ENCODE peak calls at places on chromosomes 5 and 9, in seven cellular contexts. E is naive thymus-derived CD8-positive, alpha-beta T cell; W is effector CD4-positive, alpha-beta T cell; U is T-helper 17 cell; K is lower leg skin; H is AML-193; P is NCI-H748 treated with DMSO at 0.1 percent for 48 hours. G is an unnamed sample.

GRCh38 chr5:141753971-141754713 is 72.1 kb upstream of the ARAP3 start:
- DNase-seq in P (no peak), K (no peak), E (peak; percentile 28), W (no peak), H (peak; percentile 4), U (no peak), G (no peak)

GRCh38 chr5:53425598-53426516 is 54.6 kb upstream of the FST start:
- DNase-seq in U (no peak), P (peak; percentile 44), H (peak; percentile 30), W (no peak), E (peak; percentile 16), K (no peak), G (peak; percentile 66)

GRCh38 chr5:136249678-136250266 is 56.8 kb upstream of the SMIM32 start:
- DNase-seq in P (peak; percentile 32), U (no peak), E (no peak), H (peak; percentile 11), W (no peak), K (no peak), G (peak; percentile 57)

GRCh38 chr9:14887149-14887548 is 23.1 kb downstream of the FREM1 start:
- DNase-seq in P (no peak), W (no peak), U (no peak), K (no peak), E (no peak), H (no peak), G (no peak)

GRCh38 chr9:136853596-136854112 is 1.5 kb downstream of the MAMDC4 start:
- DNase-seq in K (no peak), W (no peak), E (no peak), U (peak; percentile 4), P (no peak), H (no peak), G (no peak)

GRCh38 chr9:120532475-120532874 is 47.5 kb downstream of the CDK5RAP2 start:
- DNase-seq in U (no peak), H (no peak), E (no peak), K (peak; percentile 94), P (no peak), W (no peak), G (no peak)

GRCh38 chr5:64229163-64229774 is 63.6 kb downstream of the RNF180 start:
- DNase-seq in W (no peak), U (no peak), P (peak; percentile 30), K (no peak), E (peak; percentile 10), H (peak; percentile 44), G (peak; percentile 23)

GRCh38 chr5:158755221-158755620 is 344.5 kb downstream of the EBF1 start:
- DNase-seq in U (no peak), P (no peak), W (no peak), K (no peak), E (no peak), H (no peak), G (no peak)

GRCh38 chr9:14888272-14888671 is 22.0 kb downstream of the FREM1 start:
- DNase-seq in H (no peak), E (no peak), P (no peak), K (no peak), W (no peak), U (no peak), G (no peak)

GRCh38 chr5:2184563-2185540 is 302.1 kb upstream of the IRX4 start:
- DNase-seq in K (peak; percentile 72), W (no peak), P (no peak), E (no peak), H (no peak), U (no peak), G (no peak)

GRCh38 chr5:148060309-148060708 is 3.5 kb upstream of the SPINK5 start:
- DNase-seq in P (no peak), K (no peak), H (no peak), U (no peak), W (no peak), E (no peak), G (no peak)

GRCh38 chr9:9142001-9142400 is 1342.4 kb upstream of the DMAC1 start:
- DNase-seq in W (no peak), K (no peak), H (no peak), P (peak; percentile 73), E (no peak), U (no peak), G (peak; percentile 97)

GRCh38 chr5:58135571-58136335 is 324.1 kb downstream of the PLK2 start:
- DNase-seq in K (no peak), E (no peak), W (no peak), U (no peak), H (no peak), P (no peak), G (no peak)

GRCh38 chr9:123283455-123283854 is 15.1 kb upstream of the STRBP start:
- DNase-seq in U (no peak), K (peak; percentile 43), H (no peak), W (no peak), P (no peak), E (no peak), G (no peak)

GRCh38 chr9:98021306-98022040 is 35.1 kb upstream of the NANS start:
- DNase-seq in W (no peak), K (peak; percentile 75), E (no peak), H (no peak), U (no peak), P (no peak), G (no peak)

GRCh38 chr5:82521431-82522051 is 243.4 kb upstream of the RPS23 start:
- DNase-seq in U (no peak), E (no peak), K (no peak), P (no peak), W (no peak), H (no peak), G (no peak)

GRCh38 chr5:23461576-23461975 is 45.8 kb upstream of the PRDM9 start:
- DNase-seq in K (no peak), P (no peak), W (no peak), H (no peak), E (no peak), U (no peak), G (no peak)

GRCh38 chr5:15515229-15515628 is 15.2 kb downstream of the FBXL7 start:
- DNase-seq in U (no peak), E (no peak), W (no peak), H (no peak), K (no peak), P (no peak), G (no peak)

GRCh38 chr9:109907400-109907799 is 127.4 kb downstream of the PALM2AKAP2 start:
- DNase-seq in P (no peak), E (no peak), K (no peak), H (no peak), W (no peak), U (no peak), G (peak; percentile 33)

GRCh38 chr9:122844137-122844536 is 15.7 kb upstream of the PDCL start:
- DNase-seq in K (no peak), H (no peak), W (no peak), U (no peak), P (no peak), E (no peak), G (no peak)

GRCh38 chr5:74516217-74516636 is 124.3 kb downstream of the ENC1 start:
- DNase-seq in W (no peak), E (no peak), H (no peak), P (no peak), U (no peak), K (no peak), G (peak; percentile 40)

GRCh38 chr5:111563041-111563822 is 50.9 kb upstream of the STARD4 start:
- DNase-seq in W (no peak), H (no peak), U (no peak), P (no peak), K (no peak), E (no peak), G (no peak)

GRCh38 chr9:5767968-5768932 is 64.7 kb downstream of the ERMP1 start:
- DNase-seq in H (no peak), W (no peak), K (no peak), U (no peak), E (no peak), P (no peak), G (no peak)

GRCh38 chr5:177116631-177117373 is 16.8 kb upstream of the NSD1 start:
- DNase-seq in W (peak; percentile 72), U (peak; percentile 77), P (no peak), H (no peak), K (peak; percentile 97), E (peak; percentile 82), G (no peak)

GRCh38 chr5:92421937-92422336 is 1038.8 kb upstream of the ARRDC3 start:
- DNase-seq in U (no peak), K (no peak), P (no peak), W (no peak), E (no peak), H (no peak), G (no peak)

GRCh38 chr9:134992755-134993124 is 75.0 kb upstream of the FCN1 start:
- DNase-seq in E (no peak), W (no peak), P (no peak), U (no peak), H (no peak), K (peak; percentile 88), G (no peak)

GRCh38 chr5:122078116-122078865 is at the start of gene LOX:
- DNase-seq in W (no peak), U (no peak), P (peak; percentile 35), E (no peak), H (no peak), K (peak; percentile 97), G (peak; percentile 36)

GRCh38 chr9:130138791-130139190 is 33.4 kb upstream of the NCS1 start:
- DNase-seq in E (peak; percentile 43), W (no peak), U (no peak), K (no peak), H (no peak), P (no peak), G (no peak)